ENCODE peak calls at places on chromosomes 4 and X, in ten cellular contexts. E is heart right ventricle, D is SK-N-SH, H is H9, R is lower lobe of right lung, J is psoas muscle, I is vagina, L is Peyer's patch, C is pancreas, X is left ventricle myocardium inferior. M is an unnamed sample. For H3K4me1, the result is how much of the 10 kb centered on the place peaks cover.

GRCh38 chr4:905485-906214 is 26.5 kb downstream of the GAK start:
- DNase-seq in E (no peak), D (no peak), H (no peak), R (no peak), J (no peak), I (no peak), L (no peak), C (no peak), X (no peak), M (no peak)

GRCh38 chr4:26464420-26465095 is 25.7 kb downstream of the CCKAR start:
- DNase-seq in E (no peak), D (no peak), H (no peak), R (no peak), J (no peak), I (peak), L (no peak), C (no peak), X (no peak), M (no peak)

GRCh38 chrX:5458300-5458699 is 770.4 kb downstream of the NLGN4X start:
- DNase-seq in E (no peak), D (peak), H (peak), R (no peak), J (no peak), I (no peak), L (no peak), C (no peak), X (no peak), M (no peak)

GRCh38 chr4:86940176-86940575 is 5.4 kb downstream of the AFF1 start:
- DNase-seq in E (no peak), D (no peak), H (no peak), R (no peak), J (no peak), I (no peak), L (no peak), C (no peak), X (no peak), M (no peak)

GRCh38 chr4:114364857-114365256 is 233.8 kb upstream of the UGT8 start:
- DNase-seq in E (peak), D (no peak), H (no peak), R (no peak), J (no peak), I (no peak), L (no peak), C (no peak), X (no peak), M (no peak)

GRCh38 chr4:142194905-142195304 is 558.5 kb downstream of the IL15 start:
- DNase-seq in E (no peak), D (no peak), H (no peak), R (no peak), J (no peak), I (no peak), L (no peak), C (no peak), X (no peak), M (no peak)

GRCh38 chr4:18722748-18723191 is 701.2 kb upstream of the LCORL start:
- DNase-seq in E (no peak), D (no peak), H (no peak), R (no peak), J (no peak), I (no peak), L (no peak), C (no peak), X (no peak), M (no peak)

GRCh38 chrX:131725001-131725654 is 181.3 kb downstream of the OR13H1 start:
- DNase-seq in E (no peak), D (no peak), H (no peak), R (no peak), J (no peak), I (no peak), L (no peak), C (no peak), X (no peak), M (no peak)

GRCh38 chrX:13843150-13843721 is 26.3 kb upstream of the GPM6B start:
- DNase-seq in E (no peak), D (no peak), H (no peak), R (no peak), J (no peak), I (no peak), L (no peak), C (no peak), X (no peak), M (no peak)

GRCh38 chr4:126123933-126124332 is 809.2 kb downstream of the FAT4 start:
- DNase-seq in E (no peak), D (no peak), H (no peak), R (no peak), J (no peak), I (no peak), L (no peak), C (no peak), X (no peak), M (no peak)

GRCh38 chr4:105714932-105715331 is 6.3 kb downstream of the GSTCD start:
- DNase-seq in E (no peak), D (no peak), H (no peak), R (no peak), J (no peak), I (no peak), L (no peak), C (no peak), X (no peak), M (no peak)
- H3K4me1 ChIP-seq in E (under half), D (under half), H (under half), R (under half), J (under half), I (under half), L (under half), C (under half), X (under half), M (under half)

DNA sequence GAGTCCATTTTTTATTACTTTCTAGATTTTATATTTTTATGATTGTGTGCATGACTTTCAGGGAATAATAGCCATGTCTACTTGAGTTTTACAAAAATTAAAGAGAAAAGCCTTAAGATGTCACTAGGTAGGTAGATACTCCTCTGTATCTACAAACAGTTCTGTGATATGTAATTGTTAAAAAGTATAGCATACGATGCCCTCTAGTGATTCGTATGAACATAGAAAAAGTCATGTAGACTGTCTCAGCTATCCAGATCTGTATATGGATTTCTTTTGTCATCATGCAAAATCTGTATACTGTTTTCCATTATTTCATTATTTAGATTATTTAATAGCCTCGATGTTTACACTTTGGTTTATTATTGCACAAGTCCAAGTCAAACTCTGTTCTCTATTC is 856.6 kb downstream of the CENPC start:
- DNase-seq in E (no peak), D (peak), H (no peak), R (no peak), J (no peak), I (no peak), L (no peak), C (no peak), X (no peak), M (no peak)
- TF ChIP-seq CTCF in E (no peak), D (peak), H (peak), R (no peak), J (no peak), I (no peak), L (no peak), C (no peak), X (peak), M (peak)

GRCh38 chr4:143512978-143513313 is 556 bp upstream of the SMARCA5 start:
- DNase-seq in E (no peak), D (no peak), H (no peak), R (no peak), J (no peak), I (no peak), L (no peak), C (no peak), X (no peak), M (no peak)

GRCh38 chr4:143515905-143516304 is 2.4 kb downstream of the SMARCA5 start:
- DNase-seq in E (no peak), D (no peak), H (no peak), R (no peak), J (no peak), I (no peak), L (no peak), C (no peak), X (no peak), M (no peak)

GRCh38 chr4:143513314-143514211 is at the start of gene SMARCA5:
- DNase-seq in E (peak), D (peak), H (peak), R (peak), J (peak), I (peak), L (peak), C (peak), X (peak), M (peak)

GRCh38 chr4:143514432-143514831 is 930 bp downstream of the SMARCA5 start:
- DNase-seq in E (peak), D (peak), H (peak), R (peak), J (peak), I (no peak), L (peak), C (peak), X (peak), M (no peak)

DNA sequence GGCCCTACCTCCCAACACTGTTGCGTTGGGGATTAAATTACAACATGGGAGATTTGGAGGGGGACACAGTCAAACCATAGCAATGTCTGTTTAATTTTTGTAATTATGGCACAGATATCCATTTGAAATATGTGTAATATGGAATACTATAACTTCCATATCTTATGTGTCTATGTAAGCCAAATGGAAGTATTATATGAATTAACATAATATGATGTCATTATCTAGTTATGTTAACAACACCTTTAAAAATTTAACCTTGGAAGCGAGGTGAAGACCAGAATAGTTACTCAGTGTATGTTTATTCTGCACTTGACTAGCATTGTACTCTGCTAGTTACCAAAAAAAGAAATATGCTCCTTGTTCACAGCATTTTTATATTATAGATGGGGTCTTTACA is 4.3 kb downstream of the SMARCA5 start:
- DNase-seq in E (no peak), D (no peak), H (no peak), R (no peak), J (no peak), I (no peak), L (no peak), C (no peak), X (no peak), M (no peak)
- H3K4me1 ChIP-seq in E (half or more), D (under half), H (under half), R (half or more), J (under half), I (half or more), L (under half), C (under half), X (half or more), M (half or more)

GRCh38 chr4:46986922-46987638 is 6.3 kb downstream of the GABRA4 start:
- DNase-seq in E (no peak), D (no peak), H (no peak), R (no peak), J (no peak), I (no peak), L (no peak), C (no peak), X (no peak), M (no peak)
- TF ChIP-seq CTCF in E (no peak), D (no peak), H (no peak), R (no peak), J (no peak), I (no peak), L (no peak), C (no peak), X (no peak), M (no peak)

GRCh38 chrX:78650906-78651437 is 8.2 kb downstream of the RTL3 start:
- DNase-seq in E (no peak), D (no peak), H (no peak), R (no peak), J (no peak), I (no peak), L (no peak), C (no peak), X (no peak), M (no peak)
- H3K4me1 ChIP-seq in E (under half), D (under half), H (under half), R (under half), J (under half), I (under half), L (under half), C (under half), X (under half), M (under half)

GRCh38 chrX:123732679-123733363 is at the start of gene THOC2:
- DNase-seq in E (peak), D (peak), H (peak), R (peak), J (peak), I (no peak), L (peak), C (peak), X (peak), M (peak)
- TF ChIP-seq CTCF in E (peak), D (peak), H (peak), R (peak), J (peak), I (peak), L (no peak), C (no peak), X (peak), M (no peak)

M was measured in right atrium auricular region.